ENCODE peak calls at places on chromosomes 16 and 17, in four cellular contexts. C is heart right ventricle, T is left lung, Q is A549. B is an unnamed sample.

GRCh38 chr17:39194089-39194984 is 3.1 kb downstream of the CACNB1 start:
- ATAC-seq in C (peak), T (peak), Q (peak), B (no peak)

GRCh38 chr17:28610372-28610771 is 3.6 kb downstream of the RSKR start:
- ATAC-seq in C (no peak), T (no peak), Q (no peak), B (no peak)

GRCh38 chr16:50144211-50144610 is 8.9 kb upstream of the TENT4B start:
- ATAC-seq in C (no peak), T (no peak), Q (no peak), B (no peak)

GRCh38 chr17:65936013-65936412 is 255.9 kb downstream of the CEP112 start:
- ATAC-seq in C (no peak), T (no peak), Q (no peak), B (no peak)

GRCh38 chr16:23356941-23357340 is 54.8 kb downstream of the SCNN1B start:
- ATAC-seq in C (no peak), T (no peak), Q (no peak), B (no peak)

GRCh38 chr17:13544292-13544691 is 57.4 kb downstream of the HS3ST3A1 start:
- ATAC-seq in C (no peak), T (peak), Q (peak), B (peak)

GRCh38 chr17:20010886-20011402 is 1.8 kb downstream of the SPECC1 start:
- ATAC-seq in C (no peak), T (no peak), Q (no peak), B (no peak)

GRCh38 chr17:29061036-29061435 is 18.1 kb downstream of the PIPOX start:
- ATAC-seq in C (peak), T (no peak), Q (no peak), B (no peak)

GRCh38 chr16:3458278-3458851 is 14.9 kb downstream of the NAA60 start:
- ATAC-seq in C (peak), T (peak), Q (peak), B (no peak)

GRCh38 chr16:57967916-57968315 is 3.0 kb downstream of the CNGB1 start:
- ATAC-seq in C (no peak), T (no peak), Q (no peak), B (no peak)

GRCh38 chr17:7479389-7480192 is at the start of gene ZBTB4:
- ATAC-seq in C (no peak), T (peak), Q (peak), B (peak)

GRCh38 chr16:48188449-48189102 is 32.8 kb upstream of the ABCC12 start:
- ATAC-seq in C (no peak), T (peak), Q (no peak), B (peak)

GRCh38 chr17:59327891-59328290 is 3.6 kb upstream of the YPEL2 start:
- ATAC-seq in C (no peak), T (no peak), Q (no peak), B (no peak)

GRCh38 chr17:5378566-5379207 is 40.8 kb downstream of the NUP88 start:
- ATAC-seq in C (no peak), T (no peak), Q (peak), B (no peak)

GRCh38 chr16:71780521-71781089 is 28.0 kb downstream of the AP1G1 start:
- ATAC-seq in C (no peak), T (no peak), Q (no peak), B (no peak)

GRCh38 chr17:6640536-6641373 is at the start of the genes KIAA0753 and TXNDC17:
- ATAC-seq in C (peak), T (peak), Q (peak), B (peak)

GRCh38 chr16:23288209-23288608 is 13.9 kb upstream of the SCNN1B start:
- ATAC-seq in C (no peak), T (no peak), Q (no peak), B (peak)

GRCh38 chr17:13346996-13347762 is 254.6 kb downstream of the HS3ST3A1 start:
- ATAC-seq in C (no peak), T (peak), Q (peak), B (peak)

GRCh38 chr17:79362996-79363305 is 247.9 kb downstream of the RBFOX3 start:
- ATAC-seq in C (no peak), T (no peak), Q (no peak), B (no peak)